ENCODE peak calls at places on chromosomes 7 and 10, in six cellular contexts. J is astrocyte, Z is foreskin fibroblast, W is prostate gland, Q is foreskin keratinocyte, V is heart left ventricle. H is an unnamed sample.

GRCh38 chr7:139620676-139621344 is 97.3 kb downstream of the CLEC2L start:
- DNase-seq in J (no peak), Z (peak), W (no peak), Q (no peak), V (no peak), H (no peak)

GRCh38 chr10:129768437-129769355 is 195.4 kb downstream of the EBF3 start:
- DNase-seq in J (no peak), Z (no peak), W (no peak), Q (no peak), V (no peak), H (no peak)

GRCh38 chr7:105890290-105890997 is 14.0 kb upstream of the ATXN7L1 start:
- DNase-seq in J (peak), Z (no peak), W (no peak), Q (peak), V (no peak), H (no peak)

GRCh38 chr10:69866688-69867461 is 65.2 kb downstream of the COL13A1 start:
- DNase-seq in J (peak), Z (peak), W (peak), Q (no peak), V (peak), H (peak)

GRCh38 chr7:32335107-32335506 is 155.1 kb downstream of the LSM5 start:
- DNase-seq in J (no peak), Z (peak), W (no peak), Q (peak), V (peak), H (no peak)

GRCh38 chr10:97921581-97922377 is 72.1 kb downstream of the GOLGA7B start:
- DNase-seq in J (peak), Z (peak), W (no peak), Q (no peak), V (no peak), H (no peak)

GRCh38 chr7:126803060-126803665 is 449.6 kb downstream of the GRM8 start:
- DNase-seq in J (peak), Z (peak), W (peak), Q (peak), V (no peak), H (no peak)

GRCh38 chr7:31078363-31078990 is 26.4 kb downstream of the ADCYAP1R1 start:
- DNase-seq in J (no peak), Z (no peak), W (no peak), Q (no peak), V (no peak), H (no peak)

GRCh38 chr10:30775779-30776591 is 146.4 kb upstream of the LYZL2 start:
- DNase-seq in J (peak), Z (peak), W (no peak), Q (no peak), V (no peak), H (no peak)

GRCh38 chr10:76206797-76207352 is 775.5 kb downstream of the LRMDA start:
- DNase-seq in J (no peak), Z (no peak), W (no peak), Q (no peak), V (no peak), H (no peak)

GRCh38 chr7:35697414-35698175 is 2.7 kb upstream of the HERPUD2 start:
- DNase-seq in J (peak), Z (peak), W (no peak), Q (peak), V (no peak), H (no peak)

GRCh38 chr7:137519964-137520363 is 176.4 kb upstream of the PTN start:
- DNase-seq in J (peak), Z (no peak), W (no peak), Q (no peak), V (no peak), H (no peak)

GRCh38 chr10:120734476-120735078 is 116.6 kb upstream of the WDR11 start:
- DNase-seq in J (peak), Z (no peak), W (no peak), Q (no peak), V (no peak), H (no peak)

GRCh38 chr10:80664071-80664680 is 126.5 kb downstream of the SH2D4B start:
- DNase-seq in J (peak), Z (peak), W (peak), Q (peak), V (peak), H (no peak)

GRCh38 chr10:132961864-132962622 is 19.7 kb upstream of the CFAP46 start:
- DNase-seq in J (peak), Z (peak), W (peak), Q (peak), V (peak), H (peak)

GRCh38 chr10:13787015-13787421 is 200.3 kb downstream of the PRPF18 start:
- DNase-seq in J (peak), Z (no peak), W (no peak), Q (peak), V (no peak), H (no peak)

GRCh38 chr10:103491729-103492364 is 1.7 kb upstream of the NEURL1 start:
- DNase-seq in J (peak), Z (peak), W (no peak), Q (peak), V (no peak), H (peak)

GRCh38 chr10:121813857-121814256 is 114.0 kb downstream of the ATE1 start:
- DNase-seq in J (no peak), Z (no peak), W (no peak), Q (no peak), V (no peak), H (no peak)
- TF ChIP-seq CTCF in J (no peak), Z (no peak), W (no peak), Q (no peak), V (no peak), H (no peak)

GRCh38 chr7:155545348-155545747 is 1.0 kb downstream of the CNPY1 start:
- DNase-seq in J (no peak), Z (no peak), W (no peak), Q (no peak), V (no peak), H (no peak)
- TF ChIP-seq CTCF in J (no peak), Z (no peak), W (no peak), Q (no peak), V (no peak), H (no peak)

DNA sequence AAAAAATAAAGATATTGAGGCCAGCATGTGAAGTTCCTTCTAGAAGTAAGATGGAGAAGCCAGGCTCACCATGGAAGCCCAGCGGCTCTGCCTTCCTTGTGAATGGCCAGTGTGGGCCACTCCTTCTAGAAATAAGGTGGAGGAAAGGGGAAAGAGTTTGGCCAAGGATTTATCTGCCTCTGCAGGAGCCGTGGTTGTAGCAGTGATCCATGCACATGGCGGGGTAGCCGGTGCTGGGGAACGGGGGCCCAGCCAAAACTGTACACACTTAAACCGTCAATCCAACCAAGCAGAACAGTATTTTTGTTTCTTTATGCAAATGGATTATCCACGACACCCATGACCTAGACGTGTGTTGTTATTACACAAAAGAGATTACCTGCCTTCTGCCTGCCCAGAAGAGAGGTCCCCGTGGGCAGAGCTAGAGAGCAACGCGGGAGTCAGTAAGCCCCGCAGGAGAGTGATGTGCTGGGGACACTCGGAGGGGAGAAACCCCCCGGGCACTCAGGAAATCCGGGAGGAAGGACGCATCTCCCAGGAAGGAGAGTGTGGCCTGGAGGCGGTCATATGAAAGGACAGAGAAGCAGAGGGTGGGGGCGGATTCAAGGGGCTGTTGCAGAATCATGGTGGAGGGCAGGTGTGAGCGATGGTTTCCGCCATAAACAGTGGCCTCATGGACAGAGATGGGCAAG is 218.4 kb upstream of the PPP2R2D start:
- DNase-seq in J (no peak), Z (no peak), W (no peak), Q (no peak), V (no peak), H (no peak)
- TF ChIP-seq CTCF in J (no peak), Z (no peak), W (no peak), Q (no peak), V (no peak), H (no peak)

GRCh38 chr7:156795415-156795814 is 97.6 kb downstream of the LMBR1 start:
- DNase-seq in J (no peak), Z (no peak), W (no peak), Q (no peak), V (no peak), H (no peak)

GRCh38 chr7:156792611-156793010 is 100.4 kb downstream of the LMBR1 start:
- DNase-seq in J (no peak), Z (peak), W (no peak), Q (no peak), V (peak), H (no peak)

GRCh38 chr7:156790264-156790663 is 102.7 kb downstream of the LMBR1 start:
- DNase-seq in J (no peak), Z (no peak), W (no peak), Q (no peak), V (no peak), H (no peak)

GRCh38 chr7:156793334-156793733 is 99.6 kb downstream of the LMBR1 start:
- DNase-seq in J (no peak), Z (no peak), W (no peak), Q (no peak), V (no peak), H (no peak)

DNA sequence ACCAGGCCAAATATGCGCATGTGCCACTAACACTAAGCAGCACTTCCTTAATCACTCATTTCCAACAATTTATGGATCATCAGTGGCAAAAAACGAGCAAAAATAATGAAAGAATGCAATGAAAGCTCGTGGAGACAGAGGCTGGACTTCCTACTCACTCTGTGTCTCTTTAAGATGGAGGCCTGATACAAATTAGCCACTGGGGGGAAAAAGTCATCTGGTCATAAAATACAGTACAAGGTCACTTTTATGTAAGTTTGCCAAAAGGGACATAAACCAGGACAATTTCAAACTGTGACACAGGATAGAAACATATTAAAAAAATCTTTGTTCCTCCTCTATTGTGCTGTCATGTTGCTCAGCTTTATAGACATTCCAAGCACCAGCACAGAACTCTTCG is 101.7 kb downstream of the LMBR1 start:
- DNase-seq in J (no peak), Z (no peak), W (no peak), Q (no peak), V (no peak), H (no peak)
- TF ChIP-seq CTCF in J (no peak), Z (no peak), W (no peak), Q (no peak), V (no peak), H (no peak)

GRCh38 chr7:68629-69028 is 123.7 kb upstream of the FAM20C start:
- DNase-seq in J (peak), Z (no peak), W (no peak), Q (no peak), V (peak), H (peak)
- TF ChIP-seq CTCF in J (peak), Z (no peak), W (no peak), Q (peak), V (no peak), H (peak)

GRCh38 chr10:118565301-118566075 is 30.0 kb downstream of the PRLHR start:
- DNase-seq in J (no peak), Z (no peak), W (no peak), Q (no peak), V (no peak), H (no peak)

GRCh38 chr10:118562877-118563276 is 32.6 kb downstream of the PRLHR start:
- DNase-seq in J (no peak), Z (no peak), W (no peak), Q (no peak), V (no peak), H (no peak)

GRCh38 chr10:118563373-118563890 is 32.0 kb downstream of the PRLHR start:
- DNase-seq in J (no peak), Z (no peak), W (no peak), Q (no peak), V (no peak), H (no peak)

GRCh38 chr10:118564114-118564513 is 31.3 kb downstream of the PRLHR start:
- DNase-seq in J (no peak), Z (no peak), W (no peak), Q (no peak), V (no peak), H (no peak)

DNA sequence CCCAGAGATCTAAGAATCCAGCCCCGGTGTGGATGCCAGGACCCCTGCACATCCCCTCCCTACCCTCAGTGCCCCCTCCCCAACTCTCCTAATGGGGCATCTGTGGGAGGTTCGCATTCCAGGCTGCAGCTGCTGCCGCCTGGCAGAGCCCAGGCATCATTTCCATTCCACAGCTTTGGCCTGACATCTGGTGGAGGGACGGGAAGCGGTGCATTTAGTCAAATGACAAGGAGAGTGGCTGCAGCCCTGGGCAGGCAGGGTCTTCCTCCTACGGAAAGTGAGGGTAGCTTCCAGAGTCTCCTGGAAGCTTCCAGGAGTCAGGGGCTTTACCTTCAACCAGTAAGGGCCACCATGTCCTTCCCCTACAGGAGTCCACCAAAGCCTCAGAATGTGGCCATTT is 30.8 kb downstream of the PRLHR start:
- DNase-seq in J (no peak), Z (peak), W (no peak), Q (no peak), V (no peak), H (no peak)
- TF ChIP-seq CTCF in J (no peak), Z (no peak), W (no peak), Q (peak), V (peak), H (peak)

GRCh38 chr10:121754667-121755066 is 156.4 kb upstream of the FGFR2 start:
- DNase-seq in J (no peak), Z (no peak), W (no peak), Q (no peak), V (no peak), H (no peak)

GRCh38 chr10:121751191-121751760 is 153.0 kb upstream of the FGFR2 start:
- DNase-seq in J (no peak), Z (no peak), W (no peak), Q (no peak), V (no peak), H (no peak)

DNA sequence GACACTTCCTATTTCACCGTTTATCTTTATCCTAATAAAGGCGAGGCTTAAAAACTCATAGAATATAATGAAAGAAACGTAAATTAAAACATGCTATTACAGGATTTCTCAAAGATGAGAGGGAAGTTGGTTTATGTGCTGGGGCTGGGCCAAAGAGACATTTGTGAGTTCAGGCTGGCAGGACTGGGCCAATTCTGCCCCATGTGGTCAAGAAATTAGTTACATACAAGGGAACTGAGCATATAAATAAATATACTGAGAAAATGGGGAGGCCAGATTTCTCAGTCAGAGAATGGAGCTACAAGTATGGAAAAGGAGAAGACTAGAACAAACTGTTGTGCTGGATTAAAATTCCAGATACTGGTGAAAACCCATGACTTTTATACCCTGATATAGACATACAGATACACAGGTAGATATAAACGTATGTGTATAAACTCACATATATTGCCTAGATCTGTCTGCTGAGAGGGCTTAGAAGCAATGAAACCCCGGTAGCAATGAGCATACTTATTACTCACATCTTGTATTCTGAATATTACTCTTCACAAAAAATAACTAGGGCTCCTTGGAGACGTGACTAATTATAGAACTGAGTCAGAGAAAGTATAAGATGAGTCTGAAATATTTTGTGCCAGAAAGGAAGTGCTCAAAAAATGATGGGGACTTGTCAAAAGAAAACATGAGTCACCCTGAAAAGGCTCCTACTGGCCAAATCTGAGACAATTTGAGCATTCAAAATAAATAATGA is 155.7 kb upstream of the FGFR2 start:
- DNase-seq in J (peak), Z (peak), W (no peak), Q (peak), V (no peak), H (no peak)
- TF ChIP-seq CTCF in J (peak), Z (peak), W (peak), Q (peak), V (no peak), H (peak)

GRCh38 chr7:47571355-47572100 is 10.4 kb downstream of the TNS3 start:
- DNase-seq in J (peak), Z (peak), W (no peak), Q (no peak), V (peak), H (peak)
- TF ChIP-seq CTCF in J (no peak), Z (no peak), W (no peak), Q (no peak), V (no peak), H (no peak)

DNA sequence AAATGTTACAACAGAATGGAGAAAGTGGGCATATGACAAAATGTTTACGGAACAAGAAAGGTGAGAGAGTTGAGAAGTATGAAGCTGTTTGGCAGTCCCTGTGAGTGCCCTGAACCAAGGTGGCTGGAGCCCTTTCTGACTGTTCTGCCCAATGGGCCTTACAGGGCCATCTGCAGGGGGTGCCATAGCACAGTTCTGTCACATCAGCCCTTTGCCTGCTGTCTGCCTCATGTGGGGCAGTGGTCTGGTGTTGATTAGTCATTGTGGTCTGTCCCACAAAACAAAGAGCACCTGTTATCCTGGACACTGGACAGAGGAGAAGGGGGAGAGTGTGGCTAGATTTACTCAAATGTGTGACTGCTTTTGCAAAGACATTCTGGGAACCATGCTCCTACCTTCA is 51.5 kb upstream of the OSBPL3 start:
- DNase-seq in J (no peak), Z (no peak), W (no peak), Q (no peak), V (no peak), H (no peak)
- TF ChIP-seq CTCF in J (no peak), Z (no peak), W (no peak), Q (no peak), V (no peak), H (no peak)

H was measured in AG09319.